ENCODE peak calls at places on chromosome 16, in seven cellular contexts. F, R, J, G, C, S and U are unnamed samples.

GRCh38 chr16:86772671-86773338 is 194.5 kb downstream of the FOXL1 start:
- DNase-seq in J (no peak), R (no peak), C (no peak), G (no peak), F (no peak), S (no peak), U (no peak)

GRCh38 chr16:2836646-2837508 is 6.8 kb downstream of the ZG16B start:
- DNase-seq in S (no peak), J (no peak), G (no peak), F (no peak), R (no peak), C (no peak), U (no peak)

GRCh38 chr16:65658339-65659275 is 536.7 kb upstream of the CDH11 start:
- DNase-seq in G (no peak), S (no peak), J (no peak), C (no peak), F (no peak), R (no peak), U (no peak)

GRCh38 chr16:82876951-82877350 is 250.2 kb downstream of the CDH13 start:
- DNase-seq in J (no peak), C (no peak), S (no peak), G (no peak), F (no peak), R (no peak), U (no peak)

GRCh38 chr16:56408379-56409098 is 16.8 kb downstream of the AMFR start:
- DNase-seq in S (no peak), C (no peak), R (no peak), F (no peak), J (no peak), G (no peak), U (no peak)

GRCh38 chr16:12658506-12658905 is 145.2 kb downstream of the CPPED1 start:
- DNase-seq in C (no peak), G (no peak), J (no peak), R (no peak), F (no peak), S (no peak), U (no peak)

GRCh38 chr16:61721561-61721960 is 314.7 kb downstream of the CDH8 start:
- DNase-seq in R (no peak), J (no peak), G (no peak), S (no peak), F (no peak), C (no peak), U (no peak)

GRCh38 chr16:81457326-81458133 is 12.9 kb downstream of the CMIP start:
- DNase-seq in F (no peak), J (no peak), C (no peak), S (no peak), G (no peak), R (no peak), U (no peak)

GRCh38 chr16:50153648-50154368 is 702 bp downstream of the TENT4B start:
- DNase-seq in C (peak), F (no peak), G (no peak), J (peak), R (peak), S (peak), U (no peak)

GRCh38 chr16:12228607-12229499 is 252.3 kb downstream of the SNX29 start:
- DNase-seq in J (no peak), C (no peak), G (peak), F (peak), S (no peak), R (peak), U (peak)

GRCh38 chr16:4613636-4614570 is 785 bp downstream of the UBALD1 start:
- DNase-seq in S (peak), R (peak), J (no peak), C (no peak), G (no peak), F (peak), U (peak)

GRCh38 chr16:4988647-4989046 is 30.5 kb downstream of the SEC14L5 start:
- DNase-seq in J (no peak), C (no peak), F (no peak), R (no peak), G (no peak), S (peak), U (no peak)

GRCh38 chr16:4947722-4948503 is 10.2 kb upstream of the SEC14L5 start:
- DNase-seq in F (no peak), C (no peak), G (no peak), R (no peak), S (no peak), J (no peak), U (no peak)

GRCh38 chr16:8173111-8173644 is 417.1 kb downstream of the TMEM114 start:
- DNase-seq in S (no peak), F (peak), J (no peak), G (peak), R (peak), C (no peak), U (peak)

GRCh38 chr16:17432902-17433576 is 37.7 kb downstream of the XYLT1 start:
- DNase-seq in S (no peak), G (no peak), C (no peak), J (no peak), R (no peak), F (no peak), U (no peak)

GRCh38 chr16:15775663-15776304 is 81.0 kb downstream of the MYH11 start:
- DNase-seq in R (no peak), C (no peak), J (no peak), F (no peak), G (no peak), S (peak), U (no peak)

GRCh38 chr16:66979011-66979717 is 9.2 kb upstream of the CES4A start:
- DNase-seq in F (no peak), G (no peak), J (no peak), R (no peak), C (no peak), S (no peak), U (no peak)

GRCh38 chr16:1532081-1532760 is 1.2 kb upstream of the TMEM204 start:
- DNase-seq in C (no peak), J (no peak), R (peak), F (no peak), S (peak), G (no peak), U (no peak)

GRCh38 chr16:53666816-53667415 is 36.7 kb downstream of the RPGRIP1L start:
- DNase-seq in J (no peak), C (no peak), F (no peak), G (no peak), R (no peak), S (no peak), U (no peak)

GRCh38 chr16:85370881-85371651 is 242.1 kb upstream of the GSE1 start:
- DNase-seq in G (no peak), S (peak), J (no peak), F (no peak), R (no peak), C (no peak), U (no peak)

GRCh38 chr16:72372646-72373045 is 200.7 kb upstream of the PMFBP1 start:
- DNase-seq in R (no peak), S (no peak), C (no peak), J (no peak), F (no peak), G (no peak), U (no peak)

GRCh38 chr16:85321856-85322271 is 209.6 kb upstream of the CIBAR2 start:
- DNase-seq in R (no peak), J (no peak), F (no peak), G (peak), C (peak), S (peak), U (no peak)

GRCh38 chr16:11901091-11901490 is 14.7 kb downstream of the GSPT1 start:
- DNase-seq in F (no peak), S (no peak), J (no peak), G (no peak), C (no peak), R (no peak), U (no peak)

GRCh38 chr16:48287239-48287638 is 39.9 kb upstream of the ABCC11 start:
- DNase-seq in R (no peak), F (no peak), G (no peak), J (no peak), C (no peak), S (no peak), U (no peak)

GRCh38 chr16:79417465-79418093 is 183.0 kb downstream of the MAF start:
- DNase-seq in J (no peak), R (no peak), S (no peak), C (no peak), G (no peak), F (no peak), U (no peak)

GRCh38 chr16:11354733-11355574 is 9.7 kb downstream of the RMI2 start:
- DNase-seq in C (peak), F (peak), J (peak), G (no peak), S (no peak), R (peak), U (peak)

GRCh38 chr16:71460246-71460645 is 1.8 kb downstream of the ZNF23 start:
- DNase-seq in J (no peak), R (no peak), C (no peak), G (no peak), F (no peak), S (no peak), U (no peak)

GRCh38 chr16:3999479-3999868 is 116.8 kb downstream of the ADCY9 start:
- DNase-seq in R (no peak), J (no peak), F (no peak), C (no peak), G (peak), S (peak), U (no peak)

GRCh38 chr16:3689731-3690130 is 27.6 kb downstream of the TRAP1 start:
- DNase-seq in J (no peak), G (no peak), C (no peak), F (no peak), S (peak), R (no peak), U (no peak)

GRCh38 chr16:72934661-72935403 is 113.1 kb downstream of the ZFHX3 start:
- DNase-seq in C (no peak), G (no peak), S (peak), F (no peak), R (no peak), J (no peak), U (no peak)

GRCh38 chr16:89257757-89258465 is 40.4 kb downstream of the ZNF778 start:
- DNase-seq in F (no peak), S (no peak), J (no peak), R (peak), C (no peak), G (no peak), U (no peak)